ENCODE peak calls at places on chromosomes 11 and 22, in five cellular contexts. W is body of pancreas, E is right atrium auricular region, H is neural progenitor cell, B is psoas muscle. M is an unnamed sample.

GRCh38 chr11:68584097-68584496 is 100.2 kb upstream of the GAL start:
- DNase-seq in B (peak), H (peak), E (no peak), W (peak), M (no peak)

GRCh38 chr11:5336331-5336730 is 7.0 kb downstream of the OR51B5 start:
- DNase-seq in B (no peak), H (no peak), E (no peak), W (no peak), M (no peak)

GRCh38 chr11:47056261-47056915 is 119.8 kb downstream of the CSTPP1 start:
- DNase-seq in H (no peak), E (no peak), B (no peak), W (no peak), M (no peak)

GRCh38 chr11:116840746-116841296 is 3.4 kb upstream of the APOA1 start:
- DNase-seq in B (peak), H (no peak), W (no peak), E (no peak), M (no peak)

GRCh38 chr11:3916962-3917361 is 61.5 kb downstream of the STIM1 start:
- DNase-seq in W (no peak), E (no peak), H (no peak), B (no peak), M (no peak)

GRCh38 chr22:41324818-41325528 is 23.6 kb downstream of the ZC3H7B start:
- DNase-seq in W (no peak), E (no peak), B (no peak), H (no peak), M (no peak)

GRCh38 chr11:60875366-60875720 is 8.0 kb downstream of the ZP1 start:
- DNase-seq in E (no peak), B (peak), W (no peak), H (no peak), M (no peak)

GRCh38 chr11:36271794-36272409 is 17.3 kb downstream of the COMMD9 start:
- DNase-seq in W (no peak), B (no peak), E (no peak), H (no peak), M (no peak)

GRCh38 chr22:23829845-23830372 is 8.9 kb downstream of the DERL3 start:
- DNase-seq in H (no peak), W (no peak), E (no peak), B (no peak), M (no peak)

GRCh38 chr22:42685941-42686666 is 34.6 kb downstream of the A4GALT start:
- DNase-seq in E (peak), W (no peak), B (peak), H (peak), M (no peak)

GRCh38 chr11:64742940-64743590 is 877 bp downstream of the RASGRP2 start:
- DNase-seq in E (peak), H (peak), B (peak), W (peak), M (no peak)

GRCh38 chr22:19239464-19239863 is 52.1 kb downstream of the CLTCL1 start:
- DNase-seq in W (no peak), B (no peak), H (no peak), E (no peak), M (no peak)

GRCh38 chr11:120235024-120235628 is 4.8 kb upstream of the POU2F3 start:
- DNase-seq in B (peak), E (no peak), W (peak), H (peak), M (peak)

GRCh38 chr22:49086181-49086580 is 741.5 kb downstream of the BRD1 start:
- DNase-seq in E (no peak), H (no peak), W (no peak), B (no peak), M (no peak)

GRCh38 chr22:50250555-50251471 is at the start of gene HDAC10:
- DNase-seq in W (peak), E (no peak), B (peak), H (peak), M (no peak)

GRCh38 chr11:35584321-35584720 is 33.9 kb upstream of the FJX1 start:
- DNase-seq in H (no peak), B (no peak), E (no peak), W (no peak), M (no peak)

GRCh38 chr11:10916674-10917073 is 58.8 kb upstream of the ZBED5 start:
- DNase-seq in E (no peak), W (no peak), H (no peak), B (no peak), M (no peak)

GRCh38 chr11:61007383-61007970 is 36.0 kb downstream of the CD6 start:
- DNase-seq in B (no peak), W (peak), E (no peak), H (peak), M (no peak)

GRCh38 chr11:74672956-74673895 is 58.0 kb downstream of the CHRDL2 start:
- DNase-seq in W (peak), E (peak), H (no peak), B (peak), M (no peak)

GRCh38 chr11:62918531-62918930 is 2.6 kb downstream of the CHRM1 start:
- DNase-seq in W (no peak), B (no peak), H (no peak), E (no peak), M (no peak)

DNA sequence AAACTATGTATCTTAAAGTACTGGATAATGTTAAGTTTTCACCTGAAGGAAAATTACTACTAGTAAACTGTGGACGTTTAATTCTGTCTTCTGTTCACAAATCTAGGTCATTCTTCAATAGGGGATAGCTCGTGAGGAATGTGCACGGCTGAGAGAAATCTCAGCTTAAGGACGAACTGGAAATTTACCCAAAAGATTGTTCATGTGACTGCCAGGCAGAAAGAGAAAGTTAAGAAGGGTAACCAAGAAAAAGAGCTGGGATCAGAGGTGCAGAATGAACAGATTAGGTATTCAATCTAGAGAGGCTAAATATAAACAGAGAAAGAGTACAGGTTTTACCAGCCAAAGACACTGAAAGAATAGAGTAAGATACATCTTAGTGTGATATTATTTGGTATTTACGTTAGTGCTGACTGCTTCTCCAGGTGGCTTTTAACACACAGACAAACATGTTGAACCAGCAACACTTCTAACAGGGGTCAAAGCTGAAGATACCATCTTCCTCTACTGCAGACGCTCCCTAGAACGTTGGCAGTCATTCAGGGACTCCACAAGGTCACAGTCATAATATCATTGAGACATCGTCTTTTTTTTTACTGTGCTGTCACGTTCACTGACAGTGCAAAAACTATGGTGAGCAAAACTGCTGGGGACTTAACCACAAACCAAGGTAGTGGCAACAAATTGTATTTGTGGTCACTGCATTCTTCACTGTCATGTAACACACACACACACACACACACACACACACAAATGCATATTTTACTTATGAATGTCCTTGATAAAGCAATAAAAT is 245.1 kb downstream of the CASP12 start:
- DNase-seq in W (no peak), E (no peak), H (no peak), B (no peak), M (no peak)
- H3K4me3 ChIP-seq in W (no peak), E (no peak), H (no peak), B (no peak), M (no peak)

DNA sequence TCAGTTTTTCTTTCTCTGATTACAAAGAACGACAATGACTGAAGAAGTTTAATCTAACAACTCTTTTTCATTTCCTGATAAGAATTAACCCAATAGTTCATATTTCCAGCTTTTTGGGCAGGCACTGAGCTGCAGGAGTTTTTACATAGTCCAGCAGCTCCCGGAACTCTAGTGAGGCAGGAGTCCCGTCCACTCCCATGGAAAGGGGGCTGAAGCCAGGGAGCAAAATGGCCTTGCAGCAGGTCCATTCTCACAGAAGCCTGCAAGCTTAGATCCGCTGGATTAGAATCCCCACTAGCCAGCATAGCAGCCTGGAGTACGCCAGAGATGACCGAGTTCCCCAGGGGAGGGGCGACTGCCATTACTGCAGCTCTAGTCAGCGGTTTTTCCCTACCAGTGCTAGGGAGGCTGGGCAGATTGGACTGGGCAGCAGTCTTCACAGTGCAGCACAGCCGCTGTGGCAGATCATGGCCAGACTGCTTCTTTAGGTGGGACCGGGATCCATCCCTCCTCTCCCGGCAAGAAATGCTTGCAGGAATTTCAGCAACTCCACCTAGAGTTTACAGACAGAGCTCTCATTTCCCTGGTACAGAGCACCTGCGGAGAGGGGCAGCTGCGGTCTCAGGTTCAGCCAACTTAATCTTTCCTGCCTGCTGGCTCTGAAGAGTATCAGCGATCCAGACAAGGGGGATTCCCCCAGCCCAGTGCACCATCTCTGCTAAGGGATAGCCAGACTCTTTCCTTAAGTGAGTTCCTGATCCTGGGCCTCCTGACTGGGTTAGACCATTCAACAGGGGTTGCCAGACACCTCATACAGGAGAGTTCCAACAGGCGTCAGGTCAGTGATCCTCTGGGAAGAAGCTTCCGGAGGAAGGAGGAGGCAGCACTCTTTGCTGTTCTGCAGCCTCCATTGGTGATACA is 742 bp upstream of the CASP4 start:
- DNase-seq in W (peak), B (peak), E (peak), H (peak), M (peak)
- H3K4me3 ChIP-seq in W (peak), B (peak), E (peak), H (no peak), M (peak)

GRCh38 chr11:78350646-78351165 is 66.9 kb downstream of the GAB2 start:
- DNase-seq in B (no peak), E (no peak), H (peak), W (no peak), M (no peak)

GRCh38 chr11:78349614-78350013 is 68.0 kb downstream of the GAB2 start:
- DNase-seq in E (no peak), B (no peak), W (no peak), H (no peak), M (no peak)

GRCh38 chr11:78350101-78350645 is 67.4 kb downstream of the GAB2 start:
- DNase-seq in E (no peak), W (no peak), B (no peak), H (peak), M (no peak)

GRCh38 chr11:78351979-78352731 is 65.5 kb downstream of the GAB2 start:
- DNase-seq in E (no peak), H (no peak), W (no peak), B (no peak), M (no peak)

DNA sequence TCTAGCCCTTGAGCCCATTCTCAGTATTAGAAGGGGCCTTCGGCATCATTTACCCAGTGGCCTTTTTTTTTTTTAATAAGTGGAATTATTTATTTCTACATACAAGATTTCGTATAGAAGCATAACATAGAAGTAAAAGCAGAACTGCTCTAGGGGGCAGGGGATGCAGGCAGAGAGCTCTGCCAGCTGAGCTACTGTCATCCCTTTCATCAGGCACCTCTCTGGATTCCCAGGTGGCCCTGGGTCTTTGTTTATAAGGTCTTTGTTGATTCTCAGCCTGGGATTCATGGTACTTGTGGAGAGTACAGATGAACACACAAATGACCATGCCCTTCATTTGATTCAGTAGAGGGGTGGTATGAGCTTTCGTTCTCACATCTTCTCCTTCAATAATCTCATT is 66.4 kb downstream of the GAB2 start:
- DNase-seq in B (no peak), W (no peak), E (no peak), H (peak), M (no peak)
- H3K4me3 ChIP-seq in B (peak), W (no peak), E (no peak), H (no peak), M (no peak)

DNA sequence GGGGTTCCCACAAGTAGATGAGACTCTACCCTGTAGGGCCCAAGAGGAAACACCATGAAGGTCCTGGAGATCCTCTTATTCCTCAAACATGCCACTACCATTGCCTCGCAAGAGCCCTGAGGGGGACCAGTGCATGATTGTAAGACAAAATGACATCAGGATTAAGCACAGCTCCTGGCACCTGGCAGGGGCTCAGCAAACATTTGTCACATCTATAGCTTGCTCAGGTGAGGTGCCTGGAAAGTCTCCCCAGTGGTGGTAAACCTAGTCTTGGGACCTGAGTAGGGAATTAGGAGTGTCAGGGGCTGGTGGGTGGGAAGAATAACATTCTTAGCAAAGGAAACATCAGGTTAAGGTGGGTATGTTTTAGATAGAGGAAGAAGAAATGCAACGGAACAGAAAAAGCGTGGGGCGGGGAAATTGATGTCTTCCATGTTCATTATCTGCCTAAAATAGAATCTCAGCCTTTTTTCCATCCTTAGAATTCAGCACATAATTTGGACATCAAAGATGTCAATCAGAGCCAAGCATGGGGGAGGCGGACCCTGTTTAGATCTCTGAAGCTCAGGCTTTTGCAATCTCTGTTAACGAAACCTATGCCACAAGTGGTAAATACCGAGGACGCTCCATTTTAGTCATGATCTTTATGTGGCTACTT is 925 bp downstream of the YPEL1 start:
- DNase-seq in E (no peak), W (no peak), B (no peak), H (peak), M (no peak)
- H3K4me3 ChIP-seq in E (peak), W (peak), B (peak), H (peak), M (peak)

M was measured in Panc1.